ENCODE peak calls at places on chromosomes 4 and X, in eight cellular contexts. One of them, this sample, is unnamed. For H3K27me3, the result is how much of the 10 kb centered on the place peaks cover.

GRCh38 chr4:165737309-165737972 is 135.6 kb upstream of the TLL1 start:
- DNase-seq in aorta: no peak
- DNase-seq in tibial artery: no peak
- DNase-seq in upper lobe of right lung: no peak
- DNase-seq in iPS DF 6.9: no peak
- DNase-seq in neuronal stem cell: no peak
- DNase-seq in left ventricle myocardium inferior: no peak
- DNase-seq in AG04450: no peak
- DNase-seq in this sample: no peak

GRCh38 chrX:31508338-31508737 is 436.5 kb upstream of the FTHL17 start:
- DNase-seq in aorta: no peak
- DNase-seq in tibial artery: no peak
- DNase-seq in upper lobe of right lung: no peak
- DNase-seq in iPS DF 6.9: no peak
- DNase-seq in neuronal stem cell: no peak
- DNase-seq in left ventricle myocardium inferior: no peak
- DNase-seq in AG04450: peak
- DNase-seq in this sample: no peak

GRCh38 chr4:172683016-172683415 is 485.6 kb upstream of the GALNT7 start:
- DNase-seq in aorta: no peak
- DNase-seq in tibial artery: no peak
- DNase-seq in upper lobe of right lung: no peak
- DNase-seq in iPS DF 6.9: no peak
- DNase-seq in neuronal stem cell: no peak
- DNase-seq in left ventricle myocardium inferior: no peak
- DNase-seq in AG04450: no peak
- DNase-seq in this sample: no peak

GRCh38 chrX:28498658-28499057 is 88.6 kb upstream of the IL1RAPL1 start:
- DNase-seq in aorta: no peak
- DNase-seq in tibial artery: no peak
- DNase-seq in upper lobe of right lung: no peak
- DNase-seq in iPS DF 6.9: no peak
- DNase-seq in neuronal stem cell: peak
- DNase-seq in left ventricle myocardium inferior: no peak
- DNase-seq in AG04450: no peak
- DNase-seq in this sample: no peak

GRCh38 chrX:111129949-111130348 is 34.0 kb downstream of the PAK3 start:
- DNase-seq in aorta: no peak
- DNase-seq in tibial artery: no peak
- DNase-seq in upper lobe of right lung: no peak
- DNase-seq in iPS DF 6.9: no peak
- DNase-seq in neuronal stem cell: no peak
- DNase-seq in left ventricle myocardium inferior: no peak
- DNase-seq in AG04450: no peak
- DNase-seq in this sample: no peak

GRCh38 chr4:151167561-151167960 is 68.1 kb downstream of the RPS3A start:
- DNase-seq in aorta: no peak
- DNase-seq in tibial artery: no peak
- DNase-seq in upper lobe of right lung: no peak
- DNase-seq in iPS DF 6.9: no peak
- DNase-seq in neuronal stem cell: no peak
- DNase-seq in left ventricle myocardium inferior: no peak
- DNase-seq in AG04450: no peak
- DNase-seq in this sample: no peak

GRCh38 chr4:110622841-110623709 is at the start of gene PITX2:
- DNase-seq in aorta: peak
- DNase-seq in tibial artery: no peak
- DNase-seq in upper lobe of right lung: peak
- DNase-seq in iPS DF 6.9: no peak
- DNase-seq in neuronal stem cell: peak
- DNase-seq in left ventricle myocardium inferior: peak
- DNase-seq in AG04450: peak
- DNase-seq in this sample: peak

GRCh38 chr4:11565213-11565612 is 136.5 kb upstream of the HS3ST1 start:
- DNase-seq in aorta: no peak
- DNase-seq in tibial artery: no peak
- DNase-seq in upper lobe of right lung: no peak
- DNase-seq in iPS DF 6.9: no peak
- DNase-seq in neuronal stem cell: no peak
- DNase-seq in left ventricle myocardium inferior: no peak
- DNase-seq in AG04450: no peak
- DNase-seq in this sample: no peak

GRCh38 chr4:105966046-105966445 is 70.8 kb downstream of the NPNT start:
- DNase-seq in aorta: no peak
- DNase-seq in tibial artery: no peak
- DNase-seq in upper lobe of right lung: no peak
- DNase-seq in iPS DF 6.9: no peak
- DNase-seq in neuronal stem cell: no peak
- DNase-seq in left ventricle myocardium inferior: no peak
- DNase-seq in AG04450: peak
- DNase-seq in this sample: no peak

GRCh38 chrX:40173662-40174593 is 76.2 kb upstream of the BCOR start:
- DNase-seq in aorta: no peak
- DNase-seq in tibial artery: no peak
- DNase-seq in upper lobe of right lung: peak
- DNase-seq in iPS DF 6.9: no peak
- DNase-seq in neuronal stem cell: no peak
- DNase-seq in left ventricle myocardium inferior: no peak
- DNase-seq in AG04450: no peak
- DNase-seq in this sample: no peak

GRCh38 chr4:110195561-110196205 is 2.7 kb downstream of the ELOVL6 start:
- DNase-seq in aorta: no peak
- DNase-seq in tibial artery: no peak
- DNase-seq in upper lobe of right lung: no peak
- DNase-seq in iPS DF 6.9: no peak
- DNase-seq in neuronal stem cell: no peak
- DNase-seq in left ventricle myocardium inferior: no peak
- DNase-seq in AG04450: no peak
- DNase-seq in this sample: no peak

GRCh38 chr4:145887241-145887964 is 51.2 kb downstream of the ZNF827 start:
- DNase-seq in aorta: no peak
- DNase-seq in tibial artery: peak
- DNase-seq in upper lobe of right lung: no peak
- DNase-seq in iPS DF 6.9: peak
- DNase-seq in neuronal stem cell: no peak
- DNase-seq in left ventricle myocardium inferior: no peak
- DNase-seq in AG04450: peak
- DNase-seq in this sample: peak

GRCh38 chr4:76886848-76887441 is 11.0 kb downstream of the SOWAHB start:
- DNase-seq in aorta: no peak
- DNase-seq in tibial artery: no peak
- DNase-seq in upper lobe of right lung: no peak
- DNase-seq in iPS DF 6.9: no peak
- DNase-seq in neuronal stem cell: no peak
- DNase-seq in left ventricle myocardium inferior: no peak
- DNase-seq in AG04450: no peak
- DNase-seq in this sample: no peak

GRCh38 chrX:93422693-93423092 is 250.7 kb downstream of the NAP1L3 start:
- DNase-seq in aorta: no peak
- DNase-seq in tibial artery: no peak
- DNase-seq in upper lobe of right lung: no peak
- DNase-seq in iPS DF 6.9: peak
- DNase-seq in neuronal stem cell: peak
- DNase-seq in left ventricle myocardium inferior: no peak
- DNase-seq in AG04450: no peak
- DNase-seq in this sample: no peak

GRCh38 chr4:25783943-25784342 is 78.8 kb downstream of the SEL1L3 start:
- DNase-seq in aorta: no peak
- DNase-seq in tibial artery: no peak
- DNase-seq in upper lobe of right lung: no peak
- DNase-seq in iPS DF 6.9: no peak
- DNase-seq in neuronal stem cell: no peak
- DNase-seq in left ventricle myocardium inferior: no peak
- DNase-seq in AG04450: no peak
- DNase-seq in this sample: no peak

GRCh38 chr4:5780831-5781480 is 70.0 kb downstream of the EVC start:
- DNase-seq in aorta: no peak
- DNase-seq in tibial artery: no peak
- DNase-seq in upper lobe of right lung: peak
- DNase-seq in iPS DF 6.9: no peak
- DNase-seq in neuronal stem cell: no peak
- DNase-seq in left ventricle myocardium inferior: no peak
- DNase-seq in AG04450: no peak
- DNase-seq in this sample: no peak

GRCh38 chrX:68807818-68808217 is 21.0 kb upstream of the EFNB1 start:
- DNase-seq in aorta: no peak
- DNase-seq in tibial artery: no peak
- DNase-seq in upper lobe of right lung: no peak
- DNase-seq in iPS DF 6.9: no peak
- DNase-seq in neuronal stem cell: no peak
- DNase-seq in left ventricle myocardium inferior: no peak
- DNase-seq in AG04450: no peak
- DNase-seq in this sample: no peak

GRCh38 chr4:94757192-94758140 is at the start of gene BMPR1B:
- DNase-seq in aorta: peak
- DNase-seq in tibial artery: no peak
- DNase-seq in upper lobe of right lung: no peak
- DNase-seq in iPS DF 6.9: no peak
- DNase-seq in neuronal stem cell: peak
- DNase-seq in left ventricle myocardium inferior: no peak
- DNase-seq in AG04450: peak
- DNase-seq in this sample: no peak

GRCh38 chr4:126265880-126266279 is 951.1 kb downstream of the FAT4 start:
- DNase-seq in aorta: no peak
- DNase-seq in tibial artery: no peak
- DNase-seq in upper lobe of right lung: no peak
- DNase-seq in iPS DF 6.9: no peak
- DNase-seq in neuronal stem cell: no peak
- DNase-seq in left ventricle myocardium inferior: no peak
- DNase-seq in AG04450: no peak
- DNase-seq in this sample: no peak

GRCh38 chrX:107119281-107119680 is 659 bp upstream of the RBM41 start:
- DNase-seq in aorta: no peak
- DNase-seq in tibial artery: no peak
- DNase-seq in upper lobe of right lung: no peak
- DNase-seq in iPS DF 6.9: no peak
- DNase-seq in neuronal stem cell: no peak
- DNase-seq in left ventricle myocardium inferior: no peak
- DNase-seq in AG04450: no peak
- DNase-seq in this sample: no peak
- H3K27ac ChIP-seq in aorta: no peak
- H3K27ac ChIP-seq in tibial artery: peak
- H3K27ac ChIP-seq in upper lobe of right lung: peak
- H3K27ac ChIP-seq in iPS DF 6.9: no peak
- H3K27ac ChIP-seq in neuronal stem cell: no peak
- H3K27ac ChIP-seq in left ventricle myocardium inferior: peak
- H3K27ac ChIP-seq in AG04450: no peak
- H3K27ac ChIP-seq in this sample: no peak

DNA sequence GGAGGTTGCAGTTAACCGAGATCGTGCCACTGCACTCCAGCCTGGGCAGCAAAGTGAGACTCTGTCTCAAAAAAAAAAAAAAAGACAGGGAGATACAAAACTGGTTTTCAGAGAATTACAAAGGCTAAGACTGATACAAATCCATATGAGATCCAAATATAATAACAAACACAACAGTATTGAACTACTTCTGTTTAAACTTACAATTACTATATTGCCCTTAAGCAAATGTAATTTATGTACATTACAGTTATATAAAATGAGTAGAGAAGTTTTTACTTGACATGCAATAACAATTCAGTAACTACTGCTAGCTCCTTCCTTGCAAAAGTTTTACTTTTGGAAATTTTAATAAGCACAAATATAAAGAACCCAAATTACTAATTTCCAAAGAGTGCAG is 52.6 kb upstream of the PABPC1L2A start:
- DNase-seq in aorta: no peak
- DNase-seq in tibial artery: no peak
- DNase-seq in upper lobe of right lung: no peak
- DNase-seq in iPS DF 6.9: no peak
- DNase-seq in neuronal stem cell: no peak
- DNase-seq in left ventricle myocardium inferior: no peak
- DNase-seq in AG04450: no peak
- DNase-seq in this sample: no peak
- H3K27me3 ChIP-seq in aorta: under half
- H3K27me3 ChIP-seq in tibial artery: under half
- H3K27me3 ChIP-seq in upper lobe of right lung: under half
- H3K27me3 ChIP-seq in iPS DF 6.9: under half
- H3K27me3 ChIP-seq in neuronal stem cell: under half
- H3K27me3 ChIP-seq in left ventricle myocardium inferior: under half
- H3K27me3 ChIP-seq in AG04450: under half
- H3K27me3 ChIP-seq in this sample: under half

DNA sequence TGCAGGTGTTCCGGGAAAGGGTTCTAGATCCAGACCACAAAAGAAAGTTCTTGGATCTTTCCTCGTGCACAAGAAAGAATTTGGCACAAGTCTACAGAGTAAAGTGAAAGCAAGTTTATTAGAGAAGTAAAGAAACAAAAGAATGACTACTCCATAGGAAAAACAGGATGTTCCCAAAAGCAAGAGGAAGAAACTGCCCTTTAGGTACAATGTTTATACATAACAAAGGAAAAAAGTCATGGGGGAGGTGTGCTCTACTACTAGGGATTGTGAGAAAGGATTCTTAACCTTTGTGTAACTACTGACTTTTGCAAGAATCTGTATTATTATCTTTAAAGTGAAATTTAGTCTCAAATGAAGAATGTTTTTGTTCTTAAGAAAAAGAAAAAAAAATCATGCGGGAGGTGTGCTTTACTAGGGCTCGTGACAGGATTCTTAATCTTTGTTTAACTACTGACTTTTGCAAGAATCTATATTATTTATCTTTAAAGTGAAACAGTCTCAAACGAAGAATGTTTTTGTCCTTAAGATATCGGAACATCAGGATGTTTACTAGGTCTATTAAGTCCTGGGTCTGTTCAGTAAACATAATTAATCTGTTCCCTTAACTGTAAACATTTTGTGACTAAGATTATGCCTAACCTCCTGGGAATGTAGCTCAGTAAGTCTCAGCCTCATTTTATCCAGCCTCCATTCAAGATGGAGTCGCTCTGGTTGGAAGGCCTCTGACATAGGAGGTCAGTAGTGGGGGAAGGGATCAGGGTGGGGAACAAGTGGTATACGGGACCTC is 110.4 kb upstream of the BEND4 start:
- DNase-seq in aorta: no peak
- DNase-seq in tibial artery: no peak
- DNase-seq in upper lobe of right lung: no peak
- DNase-seq in iPS DF 6.9: no peak
- DNase-seq in neuronal stem cell: no peak
- DNase-seq in left ventricle myocardium inferior: no peak
- DNase-seq in AG04450: no peak
- DNase-seq in this sample: no peak
- H3K27ac ChIP-seq in aorta: no peak
- H3K27ac ChIP-seq in tibial artery: no peak
- H3K27ac ChIP-seq in upper lobe of right lung: peak
- H3K27ac ChIP-seq in iPS DF 6.9: no peak
- H3K27ac ChIP-seq in neuronal stem cell: no peak
- H3K27ac ChIP-seq in left ventricle myocardium inferior: peak
- H3K27ac ChIP-seq in AG04450: no peak
- H3K27ac ChIP-seq in this sample: no peak

GRCh38 chr4:133152801-133153526 is 3.9 kb downstream of the PCDH10 start:
- DNase-seq in aorta: no peak
- DNase-seq in tibial artery: no peak
- DNase-seq in upper lobe of right lung: no peak
- DNase-seq in iPS DF 6.9: no peak
- DNase-seq in neuronal stem cell: no peak
- DNase-seq in left ventricle myocardium inferior: no peak
- DNase-seq in AG04450: no peak
- DNase-seq in this sample: no peak
- H3K27me3 ChIP-seq in aorta: under half
- H3K27me3 ChIP-seq in tibial artery: under half
- H3K27me3 ChIP-seq in upper lobe of right lung: half or more
- H3K27me3 ChIP-seq in iPS DF 6.9: under half
- H3K27me3 ChIP-seq in neuronal stem cell: under half
- H3K27me3 ChIP-seq in left ventricle myocardium inferior: half or more
- H3K27me3 ChIP-seq in AG04450: under half
- H3K27me3 ChIP-seq in this sample: under half

GRCh38 chr4:6941796-6942195 is 32.2 kb downstream of the TBC1D14 start:
- DNase-seq in aorta: no peak
- DNase-seq in tibial artery: no peak
- DNase-seq in upper lobe of right lung: no peak
- DNase-seq in iPS DF 6.9: no peak
- DNase-seq in neuronal stem cell: no peak
- DNase-seq in left ventricle myocardium inferior: no peak
- DNase-seq in AG04450: no peak
- DNase-seq in this sample: no peak
- H3K27ac ChIP-seq in aorta: no peak
- H3K27ac ChIP-seq in tibial artery: peak
- H3K27ac ChIP-seq in upper lobe of right lung: peak
- H3K27ac ChIP-seq in iPS DF 6.9: no peak
- H3K27ac ChIP-seq in neuronal stem cell: no peak
- H3K27ac ChIP-seq in left ventricle myocardium inferior: peak
- H3K27ac ChIP-seq in AG04450: peak
- H3K27ac ChIP-seq in this sample: peak